ENCODE peak calls at places on chromosomes 5 and 9, in five cellular contexts. V, D, Q, Y and P are unnamed samples.

GRCh38 chr5:96978812-96979449 is 43.1 kb downstream of the LNPEP start:
- DNase-seq in Q (no peak), Y (no peak), V (no peak), D (no peak), P (no peak)

GRCh38 chr9:13960011-13960765 is 353.8 kb downstream of the NFIB start:
- DNase-seq in V (no peak), Y (no peak), Q (no peak), D (no peak), P (no peak)

GRCh38 chr5:147966829-147967228 is 60.5 kb upstream of the C5orf46 start:
- DNase-seq in V (no peak), Q (no peak), Y (no peak), D (no peak), P (no peak)

GRCh38 chr5:105868038-105868775 is 1802.5 kb downstream of the EFNA5 start:
- DNase-seq in Y (no peak), Q (no peak), D (no peak), V (no peak), P (peak; percentile 9)

GRCh38 chr5:147187163-147187562 is 47.7 kb upstream of the STK32A start:
- DNase-seq in Q (no peak), V (no peak), Y (no peak), D (no peak), P (no peak)

GRCh38 chr5:40939753-40940152 is 30.5 kb downstream of the C7 start:
- DNase-seq in V (no peak), Q (no peak), Y (no peak), D (no peak), P (no peak)

GRCh38 chr9:87594218-87594617 is 96.6 kb downstream of the DAPK1 start:
- DNase-seq in Q (no peak), D (no peak), V (no peak), Y (no peak), P (no peak)

GRCh38 chr9:106644661-106645060 is 218.3 kb upstream of the ZNF462 start:
- DNase-seq in D (no peak), Y (no peak), V (no peak), Q (no peak), P (no peak)

GRCh38 chr9:77582572-77583365 is 65.4 kb downstream of the GNA14 start:
- DNase-seq in V (no peak), Y (no peak), D (peak; percentile 66), Q (no peak), P (no peak)

GRCh38 chr9:14350766-14351165 is 36.8 kb upstream of the NFIB start:
- DNase-seq in Q (no peak), V (no peak), Y (no peak), D (peak; percentile 75), P (no peak)

GRCh38 chr5:1017056-1017455 is 8.5 kb downstream of the NKD2 start:
- DNase-seq in D (no peak), Q (no peak), Y (no peak), V (no peak), P (peak; percentile 10)

GRCh38 chr5:43315262-43315661 is 2.0 kb upstream of the HMGCS1 start:
- DNase-seq in Q (no peak), Y (no peak), D (no peak), V (no peak), P (no peak)

GRCh38 chr5:120293796-120294195 is 170.3 kb upstream of the PRR16 start:
- DNase-seq in D (no peak), V (no peak), Q (no peak), Y (no peak), P (no peak)

GRCh38 chr5:177509361-177509951 is at the start of gene DOK3:
- DNase-seq in Y (peak; percentile 67), V (no peak), Q (peak; percentile 66), D (no peak), P (no peak)

GRCh38 chr5:75524071-75524470 is 12.4 kb downstream of the POLK start:
- DNase-seq in D (no peak), V (no peak), Y (no peak), Q (no peak), P (no peak)

GRCh38 chr9:124814178-124814535 is 37.2 kb downstream of the OLFML2A start:
- DNase-seq in D (no peak), Q (no peak), V (no peak), Y (no peak), P (no peak)

GRCh38 chr5:179495906-179496455 is 54.4 kb upstream of the RUFY1 start:
- DNase-seq in Y (no peak), Q (no peak), V (no peak), D (no peak), P (no peak)

GRCh38 chr9:97714435-97714834 is 17.3 kb upstream of the XPA start:
- DNase-seq in V (peak; percentile 18), Y (no peak), D (peak; percentile 62), Q (no peak), P (no peak)

GRCh38 chr9:23851024-23851629 is 25.1 kb upstream of the ELAVL2 start:
- DNase-seq in Q (no peak), Y (peak; percentile 12), D (no peak), V (no peak), P (peak; percentile 23)

GRCh38 chr5:35856186-35857003 is at the start of gene IL7R:
- DNase-seq in V (no peak), D (no peak), Y (no peak), Q (no peak), P (no peak)

GRCh38 chr9:95874989-95875304 is 544 bp upstream of the ERCC6L2 start:
- DNase-seq in Q (peak; percentile 62), Y (peak; percentile 67), D (no peak), V (peak; percentile 7), P (peak; percentile 72)

GRCh38 chr5:11780641-11781345 is 123.5 kb downstream of the CTNND2 start:
- DNase-seq in Q (no peak), V (no peak), D (no peak), Y (no peak), P (no peak)

GRCh38 chr5:84113246-84114118 is 271.2 kb downstream of the EDIL3 start:
- DNase-seq in D (no peak), V (no peak), Y (no peak), Q (no peak), P (no peak)

GRCh38 chr5:41503860-41504259 is 6.5 kb downstream of the PLCXD3 start:
- DNase-seq in D (no peak), V (no peak), Y (no peak), Q (no peak), P (no peak)

GRCh38 chr9:73773896-73774295 is 622.2 kb downstream of the ANXA1 start:
- DNase-seq in D (no peak), V (no peak), Y (no peak), Q (no peak), P (no peak)

DNA sequence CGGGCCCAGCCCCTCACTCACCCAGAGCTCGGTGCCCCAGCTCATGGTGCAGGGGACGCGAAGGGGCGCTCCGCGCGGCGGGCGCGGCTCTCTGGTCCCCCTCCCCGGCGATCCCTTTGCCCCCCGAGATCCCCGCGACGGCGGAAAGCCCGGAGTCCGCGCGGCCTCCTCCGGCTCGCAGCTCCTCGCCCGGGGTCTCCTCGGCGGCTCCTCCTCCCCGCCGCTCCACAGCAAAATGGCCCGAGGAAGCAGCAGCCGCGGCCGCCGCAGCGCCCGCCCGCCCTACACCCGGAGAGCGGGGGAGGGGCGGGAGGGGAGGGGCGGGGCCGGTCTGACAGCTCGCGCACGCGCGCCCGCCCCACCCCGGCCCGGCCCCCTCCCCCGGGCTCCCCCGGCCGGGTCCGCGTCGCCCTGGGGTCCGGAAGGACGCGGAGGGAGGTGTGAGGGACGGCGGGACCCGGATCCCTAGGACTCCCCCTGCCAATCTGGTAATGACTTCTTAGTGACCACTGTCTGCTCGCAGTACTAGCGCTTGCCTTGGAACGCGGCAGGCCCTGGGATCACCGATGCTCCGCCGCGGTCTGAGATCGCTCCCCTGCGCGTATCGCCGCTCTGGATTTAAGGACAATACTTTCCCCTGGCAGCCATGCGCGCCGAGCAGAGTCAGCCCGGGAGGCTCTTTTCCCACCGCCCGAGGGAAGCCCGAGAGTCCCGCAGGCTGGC is at the start of gene FNBP1:
- DNase-seq in V (peak; percentile 56), D (peak; percentile 94), Q (peak; percentile 86), Y (peak; percentile 84), P (peak; percentile 92)
- TF ChIP-seq POLR2A in V (peak; percentile 73), D (peak; percentile 74), Q (peak; percentile 90), Y (peak; percentile 87), P (peak; percentile 81)

GRCh38 chr5:176491056-176491646 is 43.0 kb downstream of the FAF2 start:
- DNase-seq in Y (no peak), D (no peak), V (no peak), Q (no peak), P (no peak)

GRCh38 chr5:176492431-176492830 is 44.2 kb downstream of the FAF2 start:
- DNase-seq in Y (no peak), D (no peak), Q (no peak), V (no peak), P (no peak)

GRCh38 chr5:176491901-176492300 is 43.7 kb downstream of the FAF2 start:
- DNase-seq in D (no peak), Y (no peak), V (no peak), Q (no peak), P (no peak)

GRCh38 chr5:176489077-176489476 is 40.9 kb downstream of the FAF2 start:
- DNase-seq in D (no peak), V (no peak), Y (no peak), Q (no peak), P (no peak)

GRCh38 chr5:176490291-176490690 is 42.1 kb downstream of the FAF2 start:
- DNase-seq in V (no peak), D (no peak), Y (no peak), Q (no peak), P (no peak)
- TF ChIP-seq CTCF in V (no peak), D (no peak), Y (no peak), Q (no peak), P (no peak)

DNA sequence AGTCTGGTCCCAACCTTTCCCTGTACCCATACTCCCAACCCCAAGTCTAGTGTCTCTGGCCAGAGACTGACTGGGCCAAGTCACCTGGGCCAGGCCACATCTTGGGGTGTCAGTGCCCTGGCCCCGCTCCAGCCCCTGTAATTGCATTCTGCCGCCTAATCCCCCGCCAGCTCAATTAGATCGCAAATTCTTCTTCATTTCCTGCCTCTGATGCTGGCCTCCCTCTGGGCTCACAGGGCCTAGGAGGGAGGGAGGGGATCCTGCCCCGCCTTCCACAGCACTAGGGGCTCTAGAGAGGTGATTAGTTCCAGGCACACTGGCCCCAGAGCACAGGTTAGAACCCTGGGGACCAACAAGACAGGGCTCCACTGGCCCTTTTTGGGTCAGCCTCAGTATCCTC is 5.5 kb downstream of the CXXC5 start:
- DNase-seq in D (no peak), Y (no peak), Q (no peak), V (no peak), P (peak; percentile 42)
- TF ChIP-seq POLR2A in D (no peak), Y (no peak), Q (no peak), V (no peak), P (no peak)

DNA sequence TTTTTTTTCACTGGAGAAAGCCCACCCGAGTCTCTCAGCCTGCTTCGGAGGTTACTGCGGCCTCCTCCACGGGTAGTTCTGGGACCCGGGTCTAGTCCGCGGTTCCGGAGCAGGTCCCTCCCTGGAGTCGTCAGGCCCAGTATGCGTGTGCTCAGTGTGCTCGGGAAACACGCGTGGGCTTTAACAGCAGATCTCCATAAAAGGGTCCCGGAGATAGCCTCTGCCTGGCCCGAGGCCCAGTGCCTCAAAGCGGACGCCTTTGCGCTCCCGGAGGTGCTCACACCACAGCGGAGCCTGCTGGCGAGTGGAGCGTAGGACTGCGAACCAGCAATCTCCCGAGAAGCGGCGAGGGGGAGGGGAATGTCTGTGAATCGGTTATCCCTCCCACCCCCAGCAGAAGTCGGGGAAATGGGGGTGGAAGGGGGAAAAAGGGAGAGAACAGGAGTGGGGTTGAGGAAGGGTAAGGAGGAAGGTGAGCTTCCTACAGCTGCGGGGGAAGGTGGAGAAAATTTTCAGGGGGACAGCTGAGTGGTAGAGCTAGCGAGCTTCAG is 28.7 kb downstream of the CDKN2A start:
- DNase-seq in Q (peak; percentile 66), Y (peak; percentile 70), D (no peak), V (peak; percentile 45), P (no peak)
- TF ChIP-seq CTCF in Q (peak; percentile 44), Y (no peak), D (peak; percentile 11), V (peak; percentile 77), P (no peak)

GRCh38 chr9:128191406-128192046 is at the start of gene CIZ1:
- DNase-seq in Y (peak; percentile 85), D (peak; percentile 95), Q (peak; percentile 79), V (peak; percentile 43), P (peak; percentile 84)
- TF ChIP-seq POLR2A in Y (peak; percentile 65), D (peak; percentile 18), Q (peak; percentile 66), V (peak; percentile 77), P (no peak)